ENCODE peak calls at places on chromosomes 2 and 18, in four cellular contexts. One of them, this sample, is unnamed.

GRCh38 chr2:15040429-15041084 is 408.0 kb downstream of the LRATD1 start:
- DNase-seq in caudate nucleus: no peak
- DNase-seq in stomach: no peak
- DNase-seq in cardiac muscle cell: no peak
- DNase-seq in this sample: no peak

GRCh38 chr18:79924814-79925655 is 26.4 kb downstream of the SLC66A2 start:
- DNase-seq in stomach: peak; percentile 21
- DNase-seq in cardiac muscle cell: no peak
- DNase-seq in caudate nucleus: peak; percentile 58
- DNase-seq in this sample: no peak

GRCh38 chr2:226837787-226838603 is 2.1 kb downstream of the RHBDD1 start:
- DNase-seq in stomach: no peak
- DNase-seq in cardiac muscle cell: no peak
- DNase-seq in caudate nucleus: no peak
- DNase-seq in this sample: no peak

GRCh38 chr18:8615397-8616025 is 6.3 kb downstream of the RAB12 start:
- DNase-seq in cardiac muscle cell: peak; percentile 92
- DNase-seq in caudate nucleus: no peak
- DNase-seq in stomach: no peak
- DNase-seq in this sample: no peak

GRCh38 chr2:193463016-193463415 is 1268.3 kb upstream of the TMEFF2 start:
- DNase-seq in caudate nucleus: no peak
- DNase-seq in cardiac muscle cell: no peak
- DNase-seq in stomach: no peak
- DNase-seq in this sample: no peak

GRCh38 chr2:173027181-173028128 is 48.2 kb upstream of the MAP3K20 start:
- DNase-seq in stomach: peak; percentile 89
- DNase-seq in caudate nucleus: peak; percentile 72
- DNase-seq in cardiac muscle cell: peak; percentile 94
- DNase-seq in this sample: no peak

GRCh38 chr2:15510131-15510530 is 51.0 kb downstream of the NBAS start:
- DNase-seq in cardiac muscle cell: no peak
- DNase-seq in stomach: no peak
- DNase-seq in caudate nucleus: no peak
- DNase-seq in this sample: no peak

GRCh38 chr2:152012697-152013096 is 86.1 kb downstream of the CACNB4 start:
- DNase-seq in stomach: no peak
- DNase-seq in cardiac muscle cell: no peak
- DNase-seq in caudate nucleus: no peak
- DNase-seq in this sample: no peak

GRCh38 chr2:54103454-54104314 is 11.7 kb upstream of the ACYP2 start:
- DNase-seq in stomach: peak; percentile 47
- DNase-seq in cardiac muscle cell: peak; percentile 73
- DNase-seq in caudate nucleus: no peak
- DNase-seq in this sample: no peak

GRCh38 chr2:191064590-191064989 is 50.6 kb upstream of the STAT1 start:
- DNase-seq in cardiac muscle cell: no peak
- DNase-seq in caudate nucleus: no peak
- DNase-seq in stomach: no peak
- DNase-seq in this sample: no peak

GRCh38 chr2:226611944-226612318 is 187.7 kb downstream of the IRS1 start:
- DNase-seq in caudate nucleus: no peak
- DNase-seq in cardiac muscle cell: no peak
- DNase-seq in stomach: no peak
- DNase-seq in this sample: no peak

GRCh38 chr2:121881950-121882349 is 126.5 kb downstream of the TSN start:
- DNase-seq in cardiac muscle cell: no peak
- DNase-seq in stomach: no peak
- DNase-seq in caudate nucleus: no peak
- DNase-seq in this sample: no peak

GRCh38 chr2:54894467-54894866 is 155.8 kb downstream of the RTN4 start:
- DNase-seq in stomach: no peak
- DNase-seq in cardiac muscle cell: peak; percentile 12
- DNase-seq in caudate nucleus: no peak
- DNase-seq in this sample: no peak

GRCh38 chr2:172091626-172092566 is 6.6 kb downstream of the DLX1 start:
- DNase-seq in stomach: no peak
- DNase-seq in cardiac muscle cell: no peak
- DNase-seq in caudate nucleus: no peak
- DNase-seq in this sample: no peak

GRCh38 chr18:70459251-70459650 is 170.4 kb downstream of the SOCS6 start:
- DNase-seq in stomach: no peak
- DNase-seq in caudate nucleus: no peak
- DNase-seq in cardiac muscle cell: no peak
- DNase-seq in this sample: no peak

GRCh38 chr2:46164581-46165301 is 132.5 kb upstream of the EPAS1 start:
- DNase-seq in caudate nucleus: peak; percentile 12
- DNase-seq in stomach: peak; percentile 62
- DNase-seq in cardiac muscle cell: peak; percentile 100
- DNase-seq in this sample: no peak

GRCh38 chr2:230439590-230439989 is 23.6 kb downstream of the SP100 start:
- DNase-seq in cardiac muscle cell: no peak
- DNase-seq in caudate nucleus: no peak
- DNase-seq in stomach: no peak
- DNase-seq in this sample: no peak

GRCh38 chr2:77228379-77228778 is 293.8 kb downstream of the LRRTM4 start:
- DNase-seq in caudate nucleus: no peak
- DNase-seq in cardiac muscle cell: no peak
- DNase-seq in stomach: no peak
- DNase-seq in this sample: no peak

GRCh38 chr18:79750980-79751571 is 46.7 kb upstream of the KCNG2 start:
- DNase-seq in caudate nucleus: peak; percentile 25
- DNase-seq in cardiac muscle cell: no peak
- DNase-seq in stomach: peak; percentile 83
- DNase-seq in this sample: no peak

GRCh38 chr18:42920621-42921020 is 194.9 kb downstream of the RIT2 start:
- DNase-seq in caudate nucleus: no peak
- DNase-seq in cardiac muscle cell: peak; percentile 32
- DNase-seq in stomach: no peak
- DNase-seq in this sample: no peak

DNA sequence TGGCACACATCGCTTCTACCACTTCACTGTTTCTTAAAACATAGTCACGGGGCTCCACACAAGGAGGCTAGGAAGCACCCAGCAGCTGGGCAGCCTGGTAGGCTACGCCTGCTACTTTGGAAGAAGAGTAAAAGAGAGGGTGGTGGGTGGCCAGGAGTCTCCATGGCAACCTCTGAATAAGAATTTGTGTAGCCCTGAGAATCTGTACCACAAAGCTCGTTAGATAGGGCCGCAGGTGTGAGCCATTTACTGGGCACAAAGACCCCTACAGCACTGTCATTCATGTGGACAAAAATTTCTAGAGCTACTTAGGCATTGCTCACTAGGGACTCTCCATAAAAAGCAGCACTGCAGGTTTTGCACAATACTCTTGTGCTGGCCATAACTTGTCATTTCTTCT is 166.4 kb upstream of the MSH6 start:
- DNase-seq in cardiac muscle cell: no peak
- DNase-seq in caudate nucleus: no peak
- DNase-seq in stomach: no peak
- DNase-seq in this sample: no peak
- H3K27ac ChIP-seq in cardiac muscle cell: no peak overlapping the region
- H3K27ac ChIP-seq in caudate nucleus: no peak overlapping the region
- H3K27ac ChIP-seq in stomach: no peak overlapping the region
- H3K27ac ChIP-seq in this sample: no peak overlapping the region

GRCh38 chr2:13660231-13660630 is 943.5 kb downstream of the TRIB2 start:
- DNase-seq in caudate nucleus: no peak
- DNase-seq in stomach: no peak
- DNase-seq in cardiac muscle cell: no peak
- DNase-seq in this sample: no peak
- H3K27ac ChIP-seq in caudate nucleus: no peak overlapping the region
- H3K27ac ChIP-seq in stomach: no peak overlapping the region
- H3K27ac ChIP-seq in cardiac muscle cell: no peak overlapping the region
- H3K27ac ChIP-seq in this sample: no peak overlapping the region

DNA sequence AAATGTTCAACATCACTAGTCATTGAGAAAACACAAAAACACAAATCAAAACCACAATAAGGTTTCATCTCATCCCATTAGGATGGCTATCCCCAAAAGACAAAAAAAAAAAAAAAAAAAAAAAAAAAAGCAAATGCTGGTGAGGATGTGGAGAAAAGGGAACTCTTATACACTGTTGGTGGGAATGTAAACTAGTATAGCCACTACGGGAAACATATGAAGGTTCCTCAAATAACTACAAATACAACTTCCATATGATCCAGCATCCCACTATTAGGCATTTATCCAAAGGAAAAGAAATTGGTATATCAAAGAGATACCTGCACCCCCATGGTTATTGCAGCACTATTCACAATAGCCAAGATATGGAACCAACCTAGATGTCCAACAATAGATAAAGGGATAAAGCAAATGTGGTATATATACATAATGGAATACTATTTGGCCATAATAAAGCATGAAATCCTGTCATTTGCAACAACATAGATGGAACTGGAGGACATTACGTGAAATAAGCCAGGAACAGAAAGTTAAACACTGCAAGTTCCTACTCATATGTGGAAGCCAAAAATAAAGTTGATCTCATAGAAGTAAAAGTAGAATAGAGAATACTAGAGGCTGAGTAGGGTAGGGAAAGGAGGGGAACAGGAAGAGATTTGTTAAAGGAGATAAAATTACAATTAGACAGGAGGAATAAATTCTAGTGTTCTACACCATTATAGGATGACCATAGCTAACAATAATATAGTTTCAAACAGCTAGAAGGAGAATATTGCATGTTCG is 8.4 kb downstream of the POLR1A start:
- DNase-seq in caudate nucleus: no peak
- DNase-seq in cardiac muscle cell: no peak
- DNase-seq in stomach: no peak
- DNase-seq in this sample: no peak
- H3K27ac ChIP-seq in caudate nucleus: no peak overlapping the region
- H3K27ac ChIP-seq in cardiac muscle cell: no peak overlapping the region
- H3K27ac ChIP-seq in stomach: no peak overlapping the region
- H3K27ac ChIP-seq in this sample: no peak overlapping the region

GRCh38 chr2:10171006-10171800 is 48.7 kb downstream of the RRM2 start:
- DNase-seq in caudate nucleus: no peak
- DNase-seq in stomach: no peak
- DNase-seq in cardiac muscle cell: no peak
- DNase-seq in this sample: no peak

GRCh38 chr2:10169053-10169578 is 46.6 kb downstream of the RRM2 start:
- DNase-seq in cardiac muscle cell: no peak
- DNase-seq in stomach: no peak
- DNase-seq in caudate nucleus: no peak
- DNase-seq in this sample: no peak

GRCh38 chr2:10169581-10169980 is 47.0 kb downstream of the RRM2 start:
- DNase-seq in caudate nucleus: no peak
- DNase-seq in stomach: no peak
- DNase-seq in cardiac muscle cell: peak; percentile 36
- DNase-seq in this sample: no peak

GRCh38 chr2:10172033-10172865 is 49.7 kb downstream of the RRM2 start:
- DNase-seq in stomach: no peak
- DNase-seq in cardiac muscle cell: no peak
- DNase-seq in caudate nucleus: no peak
- DNase-seq in this sample: no peak

GRCh38 chr2:10170256-10170655 is 47.7 kb downstream of the RRM2 start:
- DNase-seq in cardiac muscle cell: peak; percentile 41
- DNase-seq in caudate nucleus: no peak
- DNase-seq in stomach: no peak
- DNase-seq in this sample: no peak
- H3K27ac ChIP-seq in cardiac muscle cell: no peak overlapping the region
- H3K27ac ChIP-seq in caudate nucleus: no peak overlapping the region
- H3K27ac ChIP-seq in stomach: no peak overlapping the region
- H3K27ac ChIP-seq in this sample: no peak overlapping the region